ENCODE peak calls at places on chromosomes 2 and 18, in four cellular contexts. U is GM23338, T is tibial nerve, X is fibroblast of lung. N is an unnamed sample.

GRCh38 chr2:47783491-47784330 is 766 bp downstream of the MSH6 start:
- DNase-seq in U (peak; percentile 89), T (peak; percentile 41), X (peak; percentile 45), N (no peak)

GRCh38 chr2:127610561-127610960 is 35.4 kb upstream of the GPR17 start:
- DNase-seq in U (no peak), T (no peak), X (no peak), N (no peak)

GRCh38 chr2:191148766-191149165 is 2.0 kb downstream of the STAT4 start:
- DNase-seq in U (no peak), T (no peak), X (no peak), N (no peak)

GRCh38 chr18:9417081-9417841 is 58.1 kb upstream of the RALBP1 start:
- DNase-seq in U (peak; percentile 7), T (no peak), X (peak; percentile 89), N (no peak)

GRCh38 chr2:204544961-204545860 is at the start of gene PARD3B:
- DNase-seq in U (peak; percentile 86), T (no peak), X (peak; percentile 76), N (no peak)

GRCh38 chr2:150866431-150866830 is 379.0 kb upstream of the RND3 start:
- DNase-seq in U (no peak), T (no peak), X (peak; percentile 58), N (no peak)

GRCh38 chr2:120454993-120455789 is 109.3 kb downstream of the INHBB start:
- DNase-seq in U (no peak), T (no peak), X (peak; percentile 80), N (no peak)

GRCh38 chr2:136206613-136207012 is 88.7 kb upstream of the CXCR4 start:
- DNase-seq in U (no peak), T (no peak), X (no peak), N (no peak)

GRCh38 chr18:666177-666576 is 8.7 kb downstream of the TYMS start:
- DNase-seq in U (peak; percentile 61), T (no peak), X (no peak), N (no peak)

GRCh38 chr2:136114392-136114791 is 3.6 kb downstream of the CXCR4 start:
- DNase-seq in U (no peak), T (no peak), X (no peak), N (no peak)

GRCh38 chr2:223414646-223415045 is 187.5 kb downstream of the SCG2 start:
- DNase-seq in U (no peak), T (peak; percentile 62), X (peak; percentile 94), N (peak; percentile 21)

GRCh38 chr2:20619624-20620024 is 31.3 kb downstream of the HS1BP3 start:
- DNase-seq in U (no peak), T (no peak), X (peak; percentile 29), N (no peak)

GRCh38 chr2:9199716-9200633 is 6.6 kb upstream of the ASAP2 start:
- DNase-seq in U (no peak), T (no peak), X (peak; percentile 69), N (peak; percentile 39)

GRCh38 chr2:14978836-14979235 is 346.3 kb downstream of the LRATD1 start:
- DNase-seq in U (no peak), T (no peak), X (peak; percentile 30), N (no peak)

GRCh38 chr2:203804070-203804469 is 63.5 kb upstream of the CTLA4 start:
- DNase-seq in U (no peak), T (no peak), X (peak; percentile 100), N (peak; percentile 89)

GRCh38 chr18:44701227-44701626 is 20.5 kb downstream of the SETBP1 start:
- DNase-seq in U (no peak), T (no peak), X (peak; percentile 31), N (no peak)

GRCh38 chr2:60175290-60175689 is 378.2 kb downstream of the BCL11A start:
- DNase-seq in U (no peak), T (no peak), X (no peak), N (no peak)

GRCh38 chr2:158723921-158724802 is 71.0 kb upstream of the DAPL1 start:
- DNase-seq in U (peak; percentile 75), T (no peak), X (no peak), N (no peak)

GRCh38 chr2:28137221-28137620 is 246.7 kb downstream of the BABAM2 start:
- DNase-seq in U (no peak), T (peak; percentile 66), X (peak; percentile 85), N (peak; percentile 73)

GRCh38 chr2:100957971-100958653 is 44.0 kb upstream of the RPL31 start:
- DNase-seq in U (no peak), T (peak; percentile 71), X (peak; percentile 95), N (peak; percentile 99)

GRCh38 chr18:60684843-60685513 is 312.4 kb upstream of the MC4R start:
- DNase-seq in U (peak; percentile 44), T (no peak), X (peak; percentile 29), N (no peak)

GRCh38 chr2:52539026-52539964 is 1228.3 kb upstream of the CHAC2 start:
- DNase-seq in U (no peak), T (no peak), X (no peak), N (no peak)

GRCh38 chr2:216372761-216373291 is 543 bp upstream of the MARCHF4 start:
- DNase-seq in U (no peak), T (no peak), X (peak; percentile 93), N (peak; percentile 79)

GRCh38 chr2:128894896-128895295 is 576.2 kb upstream of the HS6ST1 start:
- DNase-seq in U (no peak), T (no peak), X (no peak), N (no peak)

GRCh38 chr2:104755026-104755856 is 98.7 kb upstream of the POU3F3 start:
- DNase-seq in U (peak; percentile 33), T (no peak), X (peak; percentile 34), N (no peak)

GRCh38 chr2:126664234-126664633 is 8.3 kb downstream of the GYPC start:
- DNase-seq in U (no peak), T (no peak), X (no peak), N (no peak)

GRCh38 chr2:79530443-79530842 is 17.6 kb downstream of the CTNNA2 start:
- DNase-seq in U (peak; percentile 71), T (no peak), X (peak; percentile 19), N (no peak)

GRCh38 chr18:32383040-32383819 is 87.5 kb downstream of the GAREM1 start:
- DNase-seq in U (no peak), T (no peak), X (peak; percentile 92), N (peak; percentile 6)

GRCh38 chr2:151771599-151772358 is 37.5 kb upstream of the NEB start:
- DNase-seq in U (no peak), T (no peak), X (peak; percentile 67), N (peak; percentile 83)

GRCh38 chr2:188629890-188630483 is 338.3 kb downstream of the GULP1 start:
- DNase-seq in U (no peak), T (no peak), X (peak; percentile 83), N (peak; percentile 26)

GRCh38 chr2:28310107-28310506 is 82.6 kb upstream of the FOSL2 start:
- DNase-seq in U (no peak), T (no peak), X (no peak), N (no peak)

GRCh38 chr2:232422051-232422450 is 15.4 kb downstream of the ALPG start:
- DNase-seq in U (no peak), T (no peak), X (no peak), N (no peak)

GRCh38 chr2:204542967-204543608 is 2.2 kb upstream of the PARD3B start:
- DNase-seq in U (no peak), T (no peak), X (no peak), N (no peak)

GRCh38 chr2:159144776-159145614 is 141.5 kb downstream of the WDSUB1 start:
- DNase-seq in U (no peak), T (no peak), X (no peak), N (no peak)

GRCh38 chr2:170885130-170885791 is 43.8 kb upstream of the GORASP2 start:
- DNase-seq in U (peak; percentile 7), T (no peak), X (peak; percentile 48), N (no peak)
- TF ChIP-seq CTCF in U (peak; percentile 12), T (no peak), X (no peak), N (peak; percentile 20)

GRCh38 chr2:208352644-208353567 is 53.7 kb upstream of the PTH2R start:
- DNase-seq in U (no peak), T (no peak), X (no peak), N (no peak)
- H3K36me3 ChIP-seq in U (peaks cover 45% of the 10 kb centered on the region), T (peaks cover 83% of the 10 kb centered on the region), X (peaks cover 5% of the 10 kb centered on the region), N (peaks cover 7% of the 10 kb centered on the region)

DNA sequence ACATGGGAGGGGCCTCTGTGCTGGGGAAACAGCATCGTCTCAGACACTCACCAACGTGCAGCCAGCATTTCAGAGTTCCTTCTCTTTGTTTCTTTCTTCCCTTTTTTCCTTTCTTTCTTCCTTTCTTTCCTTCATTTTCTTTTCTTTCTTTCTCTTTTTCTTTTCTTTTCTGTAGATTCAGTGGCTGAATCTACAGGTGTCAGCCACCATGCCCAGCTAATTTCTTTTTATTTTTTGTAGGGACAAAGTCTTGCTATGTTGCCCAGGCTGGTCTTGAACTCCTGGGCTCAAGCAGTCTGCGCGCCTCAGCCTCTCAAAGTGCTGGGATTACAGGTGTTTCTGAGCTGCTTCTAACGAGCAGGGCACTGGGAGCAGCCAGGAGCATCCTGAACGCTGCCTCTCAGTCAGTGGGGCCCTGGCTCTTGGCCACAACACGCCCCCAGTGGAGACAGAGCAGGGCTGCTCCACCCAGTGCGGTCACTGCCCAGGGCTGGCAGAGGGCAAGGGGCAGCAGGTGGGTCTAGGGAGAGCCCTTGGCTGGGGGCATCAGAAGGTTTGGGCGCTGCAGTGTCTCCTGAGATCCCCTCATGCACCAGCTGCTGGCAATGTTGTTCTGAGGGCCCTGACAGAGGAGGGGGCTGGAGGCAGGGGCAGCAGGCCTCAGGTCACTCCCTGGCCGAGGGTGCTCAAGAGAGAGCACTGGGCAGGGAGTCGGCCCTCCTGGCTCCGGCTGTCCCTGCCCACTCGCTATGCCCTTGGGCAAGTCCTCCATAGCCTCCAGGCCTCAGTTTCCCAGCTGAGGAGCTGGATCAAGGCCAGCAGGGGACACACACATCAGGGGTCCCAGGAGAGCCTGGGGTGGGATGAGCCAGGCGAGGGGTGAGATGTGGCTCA is 4.7 kb upstream of the KLHL30 start:
- DNase-seq in U (no peak), T (no peak), X (no peak), N (no peak)
- TF ChIP-seq CTCF in U (peak; percentile 22), T (no peak), X (no peak), N (peak; percentile 2)

GRCh38 chr2:65021709-65022108 is 32.5 kb downstream of the SLC1A4 start:
- DNase-seq in U (no peak), T (no peak), X (no peak), N (no peak)

GRCh38 chr2:65019010-65019409 is 29.8 kb downstream of the SLC1A4 start:
- DNase-seq in U (no peak), T (no peak), X (no peak), N (no peak)

GRCh38 chr2:65020943-65021528 is 31.8 kb downstream of the SLC1A4 start:
- DNase-seq in U (no peak), T (no peak), X (no peak), N (no peak)

GRCh38 chr2:65018141-65018582 is 29.0 kb downstream of the SLC1A4 start:
- DNase-seq in U (no peak), T (peak; percentile 48), X (no peak), N (no peak)

GRCh38 chr2:65019675-65020195 is 30.5 kb downstream of the SLC1A4 start:
- DNase-seq in U (no peak), T (no peak), X (no peak), N (no peak)
- H3K36me3 ChIP-seq in U (peaks cover 2% of the 10 kb centered on the region), T (peaks cover 82% of the 10 kb centered on the region), X (peaks cover 1% of the 10 kb centered on the region), N (peaks cover 16% of the 10 kb centered on the region)

GRCh38 chr2:240232961-240233890 is 92.8 kb upstream of the OTOS start:
- DNase-seq in U (peak; percentile 96), T (peak; percentile 79), X (peak; percentile 78), N (no peak)
- TF ChIP-seq CTCF in U (peak; percentile 92), T (peak; percentile 98), X (peak; percentile 77), N (peak; percentile 92)

GRCh38 chr2:219501849-219502248 is 3.2 kb downstream of the GMPPA start:
- DNase-seq in U (no peak), T (no peak), X (no peak), N (no peak)
- H3K36me3 ChIP-seq in U (no peaks in the 10 kb centered on the region), T (peaks cover 53% of the 10 kb centered on the region), X (peaks cover 18% of the 10 kb centered on the region), N (peaks cover 26% of the 10 kb centered on the region)

GRCh38 chr2:42386684-42387083 is 25.7 kb upstream of the COX7A2L start:
- DNase-seq in U (peak; percentile 42), T (no peak), X (no peak), N (no peak)
- TF ChIP-seq CTCF in U (peak; percentile 46), T (no peak), X (peak; percentile 10), N (peak; percentile 28)

N was measured in BJ.